ENCODE peak calls at places on chromosomes 6 and 20, in four cellular contexts. L, U, J and V are unnamed samples.

GRCh38 chr6:9456241-9456658 is 958.6 kb downstream of the TFAP2A start:
- DNase-seq in L (no peak), J (no peak), U (no peak), V (no peak)

GRCh38 chr6:111837641-111838500 is 35.4 kb downstream of the FYN start:
- DNase-seq in J (no peak), L (no peak), U (no peak), V (peak)

GRCh38 chr6:125273965-125274364 is 27.8 kb downstream of the HDDC2 start:
- DNase-seq in U (no peak), L (no peak), J (no peak), V (no peak)

GRCh38 chr20:62590301-62591121 is 51.8 kb upstream of the SLCO4A1 start:
- DNase-seq in U (no peak), J (no peak), L (peak), V (no peak)

GRCh38 chr6:11055127-11055627 is 11.1 kb upstream of the ELOVL2 start:
- DNase-seq in L (no peak), J (no peak), U (no peak), V (no peak)

GRCh38 chr6:35352735-35353134 is 10.4 kb downstream of the PPARD start:
- DNase-seq in J (no peak), L (no peak), U (no peak), V (no peak)

GRCh38 chr20:3595541-3595940 is 67.7 kb downstream of the GFRA4 start:
- DNase-seq in U (no peak), L (no peak), J (no peak), V (no peak)

GRCh38 chr20:25274891-25275812 is 27.3 kb downstream of the PYGB start:
- DNase-seq in L (no peak), J (no peak), U (peak), V (no peak)

GRCh38 chr6:39590994-39591393 is 134.2 kb downstream of the KIF6 start:
- DNase-seq in J (no peak), L (no peak), U (no peak), V (no peak)

GRCh38 chr6:135212020-135212806 is 31.1 kb downstream of the MYB start:
- DNase-seq in U (no peak), L (no peak), J (no peak), V (no peak)

GRCh38 chr20:32483351-32484220 is 101.5 kb downstream of the NOL4L start:
- DNase-seq in U (peak), L (peak), J (peak), V (peak)

GRCh38 chr6:149480502-149481280 is 4.1 kb downstream of the ZC3H12D start:
- DNase-seq in L (no peak), U (no peak), J (no peak), V (no peak)

GRCh38 chr20:24961384-24962181 is 12.5 kb downstream of the CST7 start:
- DNase-seq in U (no peak), L (no peak), J (no peak), V (no peak)

GRCh38 chr6:30483677-30484279 is 5.5 kb upstream of the HLA-E start:
- DNase-seq in J (peak), L (no peak), U (no peak), V (peak)

GRCh38 chr6:132820629-132821381 is 6.4 kb downstream of the RPS12 start:
- DNase-seq in J (no peak), U (no peak), L (no peak), V (no peak)

GRCh38 chr20:9363673-9364072 is 150.7 kb upstream of the LAMP5 start:
- DNase-seq in U (no peak), L (no peak), J (peak), V (no peak)

GRCh38 chr20:21396921-21397340 is 395 bp downstream of the NKX2-4 start:
- DNase-seq in U (no peak), J (peak), L (no peak), V (peak)

GRCh38 chr20:57654998-57655811 is 35.0 kb upstream of the ZBP1 start:
- DNase-seq in J (no peak), L (peak), U (peak), V (peak)

GRCh38 chr6:108562503-108562993 is 1.8 kb downstream of the FOXO3 start:
- DNase-seq in J (peak), L (peak), U (no peak), V (no peak)
- TF ChIP-seq CTCF in J (no peak), L (no peak), U (no peak), V (no peak)

GRCh38 chr6:162118706-162119105 is 608.9 kb downstream of the PRKN start:
- DNase-seq in J (no peak), L (no peak), U (no peak), V (no peak)

GRCh38 chr6:162124710-162125435 is 602.7 kb downstream of the PRKN start:
- DNase-seq in U (no peak), J (no peak), L (no peak), V (no peak)

GRCh38 chr6:162123797-162124196 is 603.8 kb downstream of the PRKN start:
- DNase-seq in L (peak), J (peak), U (no peak), V (no peak)

DNA sequence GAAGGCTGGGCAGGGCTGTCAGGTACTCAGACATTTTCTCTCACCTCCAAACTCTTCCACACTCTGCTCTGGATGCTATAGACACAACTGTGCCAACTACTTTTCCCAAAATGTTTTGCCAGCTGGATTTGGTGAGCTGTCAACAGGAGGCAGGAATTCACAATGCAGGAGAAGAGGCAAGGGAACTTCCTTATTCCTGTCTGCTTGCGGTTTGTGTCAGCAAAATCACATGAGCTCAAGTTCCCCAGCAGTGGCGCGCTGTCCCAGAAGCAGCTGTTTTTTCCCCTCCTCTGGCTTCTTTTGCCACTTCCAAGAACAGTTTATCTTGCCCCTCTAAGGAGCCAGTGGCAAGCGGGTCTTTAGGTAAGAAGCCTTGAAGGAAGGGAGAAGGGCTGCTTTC is 608.2 kb downstream of the PRKN start:
- DNase-seq in L (no peak), J (no peak), U (no peak), V (no peak)
- TF ChIP-seq CTCF in L (no peak), J (no peak), U (no peak), V (no peak)

DNA sequence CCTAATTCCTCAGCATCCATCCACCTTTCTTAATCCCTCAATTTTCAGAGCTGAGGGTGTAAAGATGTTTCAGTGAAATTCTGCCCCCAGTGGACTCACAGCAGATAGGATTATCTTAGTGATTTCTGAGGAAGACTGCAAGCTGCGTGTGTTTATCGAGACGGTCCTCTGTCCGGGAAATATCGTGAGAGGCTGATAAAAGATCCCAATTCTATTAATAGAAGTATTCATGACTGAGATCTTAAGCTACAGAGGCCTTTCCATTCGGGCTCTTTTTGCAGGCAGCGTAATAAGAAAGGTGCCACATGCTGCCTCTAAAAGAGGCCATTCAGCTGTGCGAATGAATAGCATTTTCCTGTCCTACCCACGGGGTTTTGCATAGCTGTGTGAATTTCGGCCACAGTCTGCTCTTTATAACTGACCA is 209.0 kb downstream of the ARHGAP18 start:
- DNase-seq in U (no peak), L (peak), J (no peak), V (no peak)
- TF ChIP-seq CTCF in U (peak), L (peak), J (peak), V (peak)

DNA sequence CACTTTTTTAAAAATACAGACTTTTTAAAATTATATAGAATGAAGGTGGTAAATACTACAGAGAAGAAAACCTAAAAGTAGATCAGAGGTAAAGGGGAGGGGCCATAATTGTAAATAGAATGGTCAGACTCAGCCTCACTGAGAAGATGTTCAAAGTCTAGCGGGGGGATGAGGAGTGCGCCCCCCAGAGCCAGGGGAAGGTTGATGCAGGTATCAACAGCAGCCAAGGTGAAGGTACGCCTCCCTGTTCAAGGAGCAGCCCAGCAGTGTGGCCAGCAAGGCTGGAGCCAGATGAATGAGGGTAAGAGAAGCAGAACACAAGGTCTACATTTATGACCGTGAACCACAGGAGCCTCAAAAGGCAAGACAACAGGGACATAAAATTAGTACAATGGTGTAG is 204.1 kb downstream of the PTPRT start:
- DNase-seq in L (no peak), U (no peak), J (no peak), V (no peak)
- TF ChIP-seq CTCF in L (no peak), U (no peak), J (no peak), V (no peak)